ENCODE peak calls at places on chromosomes 1 and 21, in six cellular contexts. One of them, this sample, is unnamed.

GRCh38 chr1:50970927-50971582 is 1.0 kb downstream of the CDKN2C start:
- DNase-seq in fibroblast of mammary gland: peak
- DNase-seq in neural progenitor cell: no peak
- DNase-seq in foreskin fibroblast: peak
- DNase-seq in T1000: no peak
- DNase-seq in CD8-positive, alpha-beta T cell: no peak
- DNase-seq in this sample: no peak

GRCh38 chr1:176885756-176886155 is 278.8 kb downstream of the ASTN1 start:
- DNase-seq in T1000: no peak
- DNase-seq in neural progenitor cell: no peak
- DNase-seq in fibroblast of mammary gland: peak
- DNase-seq in CD8-positive, alpha-beta T cell: no peak
- DNase-seq in foreskin fibroblast: peak
- DNase-seq in this sample: no peak

GRCh38 chr21:35219291-35219690 is 170.2 kb upstream of the RUNX1 start:
- DNase-seq in neural progenitor cell: no peak
- DNase-seq in CD8-positive, alpha-beta T cell: no peak
- DNase-seq in fibroblast of mammary gland: no peak
- DNase-seq in T1000: no peak
- DNase-seq in foreskin fibroblast: no peak
- DNase-seq in this sample: no peak

GRCh38 chr1:179091691-179092165 is 9.9 kb downstream of the TOR3A start:
- DNase-seq in foreskin fibroblast: peak
- DNase-seq in fibroblast of mammary gland: peak
- DNase-seq in CD8-positive, alpha-beta T cell: no peak
- DNase-seq in T1000: no peak
- DNase-seq in neural progenitor cell: no peak
- DNase-seq in this sample: peak

GRCh38 chr1:58755468-58755872 is 28.4 kb downstream of the JUN start:
- DNase-seq in foreskin fibroblast: peak
- DNase-seq in neural progenitor cell: no peak
- DNase-seq in T1000: peak
- DNase-seq in CD8-positive, alpha-beta T cell: peak
- DNase-seq in fibroblast of mammary gland: peak
- DNase-seq in this sample: peak

GRCh38 chr1:8437286-8437685 is 119.4 kb downstream of the SLC45A1 start:
- DNase-seq in T1000: no peak
- DNase-seq in fibroblast of mammary gland: no peak
- DNase-seq in neural progenitor cell: no peak
- DNase-seq in foreskin fibroblast: no peak
- DNase-seq in CD8-positive, alpha-beta T cell: no peak
- DNase-seq in this sample: no peak

GRCh38 chr1:92324784-92325183 is 25.9 kb downstream of the RPAP2 start:
- DNase-seq in neural progenitor cell: no peak
- DNase-seq in foreskin fibroblast: no peak
- DNase-seq in T1000: no peak
- DNase-seq in fibroblast of mammary gland: no peak
- DNase-seq in CD8-positive, alpha-beta T cell: no peak
- DNase-seq in this sample: no peak

GRCh38 chr1:39187276-39188046 is 17.0 kb upstream of the MACF1 start:
- DNase-seq in T1000: no peak
- DNase-seq in CD8-positive, alpha-beta T cell: no peak
- DNase-seq in neural progenitor cell: no peak
- DNase-seq in fibroblast of mammary gland: no peak
- DNase-seq in foreskin fibroblast: no peak
- DNase-seq in this sample: no peak

GRCh38 chr1:22710688-22711024 is at the start of gene EPHB2:
- DNase-seq in T1000: no peak
- DNase-seq in neural progenitor cell: peak
- DNase-seq in CD8-positive, alpha-beta T cell: no peak
- DNase-seq in foreskin fibroblast: peak
- DNase-seq in fibroblast of mammary gland: peak
- DNase-seq in this sample: peak

GRCh38 chr1:87963566-87963965 is 634.9 kb downstream of the LMO4 start:
- DNase-seq in CD8-positive, alpha-beta T cell: no peak
- DNase-seq in foreskin fibroblast: no peak
- DNase-seq in T1000: no peak
- DNase-seq in fibroblast of mammary gland: peak
- DNase-seq in neural progenitor cell: no peak
- DNase-seq in this sample: no peak

GRCh38 chr1:220300442-220301121 is 28.3 kb upstream of the RAB3GAP2 start:
- DNase-seq in T1000: peak
- DNase-seq in CD8-positive, alpha-beta T cell: no peak
- DNase-seq in foreskin fibroblast: peak
- DNase-seq in neural progenitor cell: peak
- DNase-seq in fibroblast of mammary gland: peak
- DNase-seq in this sample: peak

GRCh38 chr1:20787775-20788488 is 825 bp upstream of the HP1BP3 start:
- DNase-seq in neural progenitor cell: peak
- DNase-seq in CD8-positive, alpha-beta T cell: no peak
- DNase-seq in T1000: no peak
- DNase-seq in foreskin fibroblast: peak
- DNase-seq in fibroblast of mammary gland: peak
- DNase-seq in this sample: peak

GRCh38 chr1:48019714-48020315 is 22.6 kb upstream of the TRABD2B start:
- DNase-seq in foreskin fibroblast: peak
- DNase-seq in neural progenitor cell: no peak
- DNase-seq in T1000: no peak
- DNase-seq in CD8-positive, alpha-beta T cell: no peak
- DNase-seq in fibroblast of mammary gland: no peak
- DNase-seq in this sample: no peak

GRCh38 chr1:44808063-44808937 is at the start of gene BTBD19:
- DNase-seq in CD8-positive, alpha-beta T cell: no peak
- DNase-seq in fibroblast of mammary gland: peak
- DNase-seq in foreskin fibroblast: peak
- DNase-seq in neural progenitor cell: peak
- DNase-seq in T1000: peak
- DNase-seq in this sample: peak

GRCh38 chr1:179825798-179826460 is 51.7 kb downstream of the TOR1AIP2 start:
- DNase-seq in T1000: no peak
- DNase-seq in fibroblast of mammary gland: no peak
- DNase-seq in neural progenitor cell: no peak
- DNase-seq in foreskin fibroblast: no peak
- DNase-seq in CD8-positive, alpha-beta T cell: no peak
- DNase-seq in this sample: no peak

GRCh38 chr1:10519016-10519417 is 44.3 kb downstream of the PEX14 start:
- DNase-seq in T1000: no peak
- DNase-seq in foreskin fibroblast: no peak
- DNase-seq in CD8-positive, alpha-beta T cell: no peak
- DNase-seq in fibroblast of mammary gland: no peak
- DNase-seq in neural progenitor cell: peak
- DNase-seq in this sample: no peak

GRCh38 chr1:85125891-85126290 is 74.9 kb downstream of the SYDE2 start:
- DNase-seq in fibroblast of mammary gland: no peak
- DNase-seq in CD8-positive, alpha-beta T cell: no peak
- DNase-seq in neural progenitor cell: no peak
- DNase-seq in T1000: no peak
- DNase-seq in foreskin fibroblast: no peak
- DNase-seq in this sample: no peak

GRCh38 chr1:229364216-229365065 is 21.6 kb upstream of the CCSAP start:
- DNase-seq in CD8-positive, alpha-beta T cell: no peak
- DNase-seq in neural progenitor cell: no peak
- DNase-seq in fibroblast of mammary gland: no peak
- DNase-seq in T1000: no peak
- DNase-seq in foreskin fibroblast: no peak
- DNase-seq in this sample: no peak

GRCh38 chr1:156648496-156648895 is 6.6 kb downstream of the BCAN start:
- DNase-seq in fibroblast of mammary gland: no peak
- DNase-seq in T1000: no peak
- DNase-seq in neural progenitor cell: no peak
- DNase-seq in foreskin fibroblast: no peak
- DNase-seq in CD8-positive, alpha-beta T cell: no peak
- DNase-seq in this sample: peak

GRCh38 chr1:89978763-89979162 is 16.1 kb upstream of the ZNF326 start:
- DNase-seq in foreskin fibroblast: peak
- DNase-seq in fibroblast of mammary gland: peak
- DNase-seq in CD8-positive, alpha-beta T cell: no peak
- DNase-seq in neural progenitor cell: no peak
- DNase-seq in T1000: no peak
- DNase-seq in this sample: peak

GRCh38 chr1:216621536-216621935 is 101.7 kb downstream of the ESRRG start:
- DNase-seq in CD8-positive, alpha-beta T cell: no peak
- DNase-seq in foreskin fibroblast: no peak
- DNase-seq in fibroblast of mammary gland: no peak
- DNase-seq in neural progenitor cell: no peak
- DNase-seq in T1000: no peak
- DNase-seq in this sample: no peak

GRCh38 chr1:25462732-25463131 is 32.0 kb downstream of the MACO1 start:
- DNase-seq in foreskin fibroblast: no peak
- DNase-seq in neural progenitor cell: no peak
- DNase-seq in T1000: no peak
- DNase-seq in fibroblast of mammary gland: no peak
- DNase-seq in CD8-positive, alpha-beta T cell: no peak
- DNase-seq in this sample: no peak

GRCh38 chr1:11138952-11139351 is 39.3 kb upstream of the EXOSC10 start:
- DNase-seq in fibroblast of mammary gland: peak
- DNase-seq in T1000: no peak
- DNase-seq in neural progenitor cell: no peak
- DNase-seq in CD8-positive, alpha-beta T cell: no peak
- DNase-seq in foreskin fibroblast: peak
- DNase-seq in this sample: peak

GRCh38 chr1:208542309-208542708 is 298.1 kb upstream of the PLXNA2 start:
- DNase-seq in CD8-positive, alpha-beta T cell: no peak
- DNase-seq in fibroblast of mammary gland: no peak
- DNase-seq in neural progenitor cell: no peak
- DNase-seq in T1000: no peak
- DNase-seq in foreskin fibroblast: peak
- DNase-seq in this sample: no peak

GRCh38 chr1:234533034-234533571 is 54.1 kb upstream of the TARBP1 start:
- DNase-seq in CD8-positive, alpha-beta T cell: no peak
- DNase-seq in T1000: no peak
- DNase-seq in fibroblast of mammary gland: peak
- DNase-seq in neural progenitor cell: no peak
- DNase-seq in foreskin fibroblast: peak
- DNase-seq in this sample: peak

GRCh38 chr1:20325844-20326323 is 35.2 kb downstream of the VWA5B1 start:
- DNase-seq in foreskin fibroblast: no peak
- DNase-seq in neural progenitor cell: no peak
- DNase-seq in CD8-positive, alpha-beta T cell: no peak
- DNase-seq in T1000: no peak
- DNase-seq in fibroblast of mammary gland: peak
- DNase-seq in this sample: peak

GRCh38 chr1:169121146-169121923 is 14.8 kb downstream of the ATP1B1 start:
- DNase-seq in foreskin fibroblast: no peak
- DNase-seq in CD8-positive, alpha-beta T cell: no peak
- DNase-seq in neural progenitor cell: no peak
- DNase-seq in T1000: peak
- DNase-seq in fibroblast of mammary gland: no peak
- DNase-seq in this sample: no peak

GRCh38 chr1:56584910-56585528 is 5.7 kb upstream of the PLPP3 start:
- DNase-seq in T1000: no peak
- DNase-seq in neural progenitor cell: peak
- DNase-seq in fibroblast of mammary gland: peak
- DNase-seq in CD8-positive, alpha-beta T cell: no peak
- DNase-seq in foreskin fibroblast: peak
- DNase-seq in this sample: no peak

GRCh38 chr1:19946331-19946751 is 22.9 kb upstream of the PLA2G2E start:
- DNase-seq in neural progenitor cell: no peak
- DNase-seq in fibroblast of mammary gland: no peak
- DNase-seq in T1000: no peak
- DNase-seq in CD8-positive, alpha-beta T cell: no peak
- DNase-seq in foreskin fibroblast: no peak
- DNase-seq in this sample: no peak

GRCh38 chr1:197924516-197925123 is 7.4 kb downstream of the LHX9 start:
- DNase-seq in T1000: peak
- DNase-seq in fibroblast of mammary gland: peak
- DNase-seq in CD8-positive, alpha-beta T cell: peak
- DNase-seq in neural progenitor cell: peak
- DNase-seq in foreskin fibroblast: peak
- DNase-seq in this sample: peak